ENCODE peak calls at places on chromosomes 2 and 18, in seven cellular contexts. T is HepG2, W is suprapubic skin, H is HCT116, L is A549, Y is uterus, M is stomach. F is an unnamed sample.

GRCh38 chr2:237743561-237744269 is 54.9 kb upstream of the RBM44 start:
- DNase-seq in Y (no peak), W (no peak), T (peak), M (no peak), H (no peak), L (peak), F (peak)

GRCh38 chr2:120856421-120856862 is 120.8 kb downstream of the GLI2 start:
- DNase-seq in L (no peak), M (no peak), W (peak), H (no peak), Y (peak), T (no peak), F (no peak)

GRCh38 chr2:111938392-111938791 is 40.0 kb downstream of the MERTK start:
- DNase-seq in H (no peak), Y (no peak), W (no peak), T (no peak), L (no peak), M (no peak), F (no peak)

GRCh38 chr2:219612605-219613286 is 14.7 kb upstream of the SLC4A3 start:
- DNase-seq in M (peak), H (no peak), L (no peak), W (no peak), T (no peak), Y (no peak), F (no peak)

GRCh38 chr2:37631292-37631691 is 40.1 kb downstream of the CDC42EP3 start:
- DNase-seq in W (no peak), H (no peak), T (no peak), L (no peak), M (no peak), Y (no peak), F (no peak)

GRCh38 chr18:63969965-63970802 is at the start of gene SERPINB8:
- DNase-seq in L (peak), T (peak), M (peak), H (peak), Y (peak), W (peak), F (peak)

GRCh38 chr2:191051825-191052778 is 38.1 kb upstream of the STAT1 start:
- DNase-seq in H (peak), L (no peak), T (peak), W (no peak), Y (no peak), M (no peak), F (no peak)

GRCh38 chr2:225598922-225599321 is 199.4 kb downstream of the NYAP2 start:
- DNase-seq in Y (no peak), H (no peak), M (no peak), W (no peak), L (no peak), T (no peak), F (no peak)

GRCh38 chr2:46333912-46334311 is 36.7 kb downstream of the EPAS1 start:
- DNase-seq in H (no peak), W (no peak), L (peak), Y (no peak), T (no peak), M (no peak), F (no peak)

GRCh38 chr2:71545572-71546274 is 92.4 kb downstream of the DYSF start:
- DNase-seq in H (peak), M (no peak), L (peak), T (peak), W (peak), Y (peak), F (peak)

DNA sequence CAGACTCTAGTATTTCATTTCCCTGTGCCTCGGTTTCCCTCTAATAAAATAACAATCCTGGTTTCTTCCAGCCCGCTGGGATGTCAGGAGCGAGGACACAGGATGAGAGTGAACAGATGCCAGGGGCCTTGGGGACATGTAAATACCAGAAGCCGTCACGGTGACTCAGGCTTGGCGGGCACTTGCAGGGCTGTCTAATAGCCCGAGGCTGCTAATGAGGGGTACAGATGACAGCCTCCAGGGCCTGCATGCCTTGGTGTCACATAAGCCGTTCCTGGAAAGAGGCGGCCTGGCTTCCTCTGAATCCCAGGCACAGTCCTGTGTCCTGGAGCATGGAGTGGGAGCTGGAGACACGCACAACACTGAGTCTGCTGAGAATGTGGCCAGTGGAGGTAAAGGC is 28.2 kb downstream of the HS1BP3 start:
- DNase-seq in Y (peak), T (no peak), M (no peak), H (no peak), W (peak), L (no peak), F (no peak)
- TF ChIP-seq POLR2A in Y (no peak), T (no peak), M (no peak), H (no peak), W (no peak), L (no peak), F (no peak)

DNA sequence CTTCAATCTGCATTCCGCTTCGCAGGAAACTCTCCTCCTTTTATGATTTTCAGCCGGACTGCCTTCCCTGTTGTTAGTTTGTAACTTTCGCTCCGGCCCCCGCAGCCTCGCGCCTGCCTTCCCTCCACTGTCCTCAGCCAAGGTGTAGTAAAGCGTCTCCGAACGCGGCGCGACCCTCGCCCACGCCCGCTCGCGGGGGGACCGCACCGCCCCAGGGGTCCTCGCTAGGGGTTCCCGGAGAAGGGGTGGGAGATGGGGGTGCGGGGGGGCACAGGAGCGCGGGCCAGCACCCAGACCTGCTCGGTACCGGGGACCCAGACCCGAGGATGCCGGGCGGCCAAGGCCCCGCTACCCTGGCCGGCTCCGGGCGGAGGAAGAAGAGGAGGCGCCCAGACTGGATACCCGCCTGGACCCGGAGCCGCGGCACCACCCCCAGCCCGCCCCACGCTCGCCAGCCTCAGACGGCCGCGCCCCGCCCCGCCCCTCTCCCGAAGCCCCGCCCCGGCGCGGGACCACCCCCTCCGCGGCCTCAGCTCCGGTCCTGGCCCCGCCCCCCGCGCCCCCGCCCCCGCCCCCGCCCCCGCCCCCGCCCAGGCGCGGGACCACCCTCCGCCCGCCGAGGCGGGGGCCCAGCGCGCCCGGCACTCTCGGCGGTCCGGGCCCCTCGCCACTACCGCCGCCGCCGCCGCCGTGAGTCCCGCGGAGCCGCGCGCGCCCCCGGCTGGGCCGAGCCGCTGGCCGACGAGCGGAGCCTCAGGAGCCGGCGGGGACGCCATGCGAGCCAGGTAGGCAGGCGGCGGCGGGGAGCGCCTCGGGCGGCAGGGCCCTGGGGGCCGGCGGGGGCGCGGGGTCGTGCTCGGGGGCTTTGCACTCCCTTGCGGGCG is at the start of gene SH3BP4:
- DNase-seq in W (peak), H (no peak), M (peak), Y (peak), L (peak), T (peak), F (peak)
- TF ChIP-seq POLR2A in W (no peak), H (no peak), M (no peak), Y (peak), L (no peak), T (peak), F (peak)

GRCh38 chr2:207163815-207164747 is 1.7 kb downstream of the KLF7 start:
- DNase-seq in W (peak), M (peak), Y (peak), T (peak), L (peak), H (no peak), F (no peak)
- TF ChIP-seq POLR2A in W (no peak), M (no peak), Y (no peak), T (no peak), L (no peak), H (no peak), F (no peak)

GRCh38 chr18:837922-838321 is 25.9 kb upstream of the YES1 start:
- DNase-seq in T (no peak), L (no peak), M (no peak), Y (no peak), W (no peak), H (no peak), F (no peak)

GRCh38 chr18:840080-840408 is 28.0 kb upstream of the YES1 start:
- DNase-seq in Y (no peak), H (no peak), W (no peak), L (no peak), M (no peak), T (no peak), F (no peak)

GRCh38 chr18:839224-840079 is 27.4 kb upstream of the YES1 start:
- DNase-seq in W (peak), Y (peak), H (peak), M (peak), T (peak), L (peak), F (peak)

GRCh38 chr18:845152-845819 is 33.2 kb upstream of the YES1 start:
- DNase-seq in W (no peak), Y (peak), L (peak), H (peak), M (no peak), T (peak), F (peak)

DNA sequence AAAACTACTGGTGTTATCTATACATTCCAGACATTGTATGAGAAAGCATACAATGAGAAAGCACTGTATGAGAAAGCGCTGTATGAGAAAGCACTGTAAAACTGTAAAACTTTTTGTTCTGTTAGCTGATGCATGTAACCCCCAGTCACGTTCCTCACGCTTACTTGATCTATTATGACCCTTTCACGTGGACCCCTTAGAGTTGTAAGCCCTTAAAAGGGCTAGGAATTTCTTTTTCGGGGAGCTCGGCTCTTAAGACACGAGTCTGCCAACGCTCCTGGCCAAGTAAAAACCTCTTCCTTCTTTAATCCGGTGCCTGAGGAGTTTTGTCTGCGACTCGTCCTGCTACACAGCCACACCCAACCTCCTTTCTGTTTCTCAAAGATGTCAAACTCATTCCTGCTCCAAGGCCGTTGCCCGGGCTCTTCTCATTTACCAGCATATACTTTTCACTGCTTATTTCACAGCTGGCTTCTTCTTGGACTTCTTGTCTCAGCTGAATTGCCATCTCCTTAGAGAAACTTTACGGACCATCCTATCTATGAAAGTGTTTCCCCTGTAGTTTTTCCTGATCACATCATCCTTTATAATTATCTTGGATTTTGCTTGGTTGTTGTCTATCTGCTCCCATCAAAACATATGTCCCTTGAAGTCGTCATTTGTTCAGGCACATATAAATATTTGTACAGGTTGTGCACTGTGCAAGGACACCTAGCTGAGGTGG is 29.8 kb upstream of the YES1 start:
- DNase-seq in Y (no peak), T (no peak), L (no peak), W (no peak), H (no peak), M (no peak), F (no peak)
- TF ChIP-seq POLR2A in Y (no peak), T (no peak), L (no peak), W (no peak), H (no peak), M (no peak), F (no peak)

DNA sequence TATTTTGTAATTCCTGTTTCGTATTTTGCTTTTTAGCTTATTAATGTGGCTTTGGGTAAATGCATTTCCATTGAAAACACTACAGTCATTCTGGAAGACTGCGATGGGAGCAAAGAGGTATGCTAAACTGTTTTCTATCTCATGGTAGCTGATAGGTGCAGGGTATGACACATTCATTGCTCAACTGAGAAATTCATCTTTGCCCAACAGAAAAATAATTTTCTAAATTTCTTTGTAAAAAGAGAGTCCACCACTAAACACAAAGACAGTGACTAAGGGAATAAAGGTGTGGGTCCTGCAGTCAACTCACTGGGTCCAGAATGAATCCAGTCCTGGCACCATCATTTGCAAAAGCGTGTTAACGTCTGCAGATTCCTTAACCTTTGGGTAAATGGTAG is 19.9 kb downstream of the ERMN start:
- DNase-seq in Y (no peak), M (no peak), T (no peak), H (no peak), L (no peak), W (no peak), F (no peak)
- TF ChIP-seq POLR2A in Y (no peak), M (no peak), T (no peak), H (no peak), L (no peak), W (no peak), F (no peak)

DNA sequence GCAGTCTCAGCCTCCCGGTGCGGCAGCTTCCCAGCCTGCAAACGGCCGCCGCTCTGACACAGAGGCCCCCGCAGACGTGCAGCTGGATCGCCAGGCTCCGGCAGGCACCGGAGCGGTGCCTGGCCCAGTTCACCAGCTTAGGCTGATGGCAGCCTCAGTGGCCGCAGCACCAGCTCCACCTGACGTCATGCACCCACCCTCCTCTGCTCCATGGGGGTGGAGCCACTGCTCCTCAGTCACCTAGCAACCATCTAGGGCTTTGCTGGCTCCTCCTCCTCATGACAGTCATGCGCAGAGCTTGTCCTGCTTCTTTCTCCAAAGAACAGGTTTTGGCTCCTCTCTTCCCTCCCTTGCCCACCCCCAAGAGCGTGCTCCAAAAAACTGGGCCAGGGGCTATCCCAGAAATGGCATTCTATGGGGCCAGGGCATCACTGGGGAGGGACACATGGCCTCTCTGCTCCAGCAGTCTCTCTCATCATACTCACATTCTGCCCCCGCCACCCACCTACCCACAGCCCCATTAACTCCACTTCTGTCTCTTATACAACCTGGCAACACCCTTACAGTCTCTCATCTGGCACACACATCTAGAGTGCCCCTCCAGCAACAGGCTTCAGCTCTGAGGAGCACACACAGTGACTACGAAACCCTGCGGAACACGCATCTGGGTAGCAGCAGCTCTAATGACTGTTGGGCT is 5.5 kb downstream of the DCTN1 start:
- DNase-seq in H (no peak), Y (peak), W (no peak), M (peak), L (no peak), T (no peak), F (no peak)
- TF ChIP-seq POLR2A in H (no peak), Y (no peak), W (no peak), M (no peak), L (no peak), T (no peak), F (no peak)

DNA sequence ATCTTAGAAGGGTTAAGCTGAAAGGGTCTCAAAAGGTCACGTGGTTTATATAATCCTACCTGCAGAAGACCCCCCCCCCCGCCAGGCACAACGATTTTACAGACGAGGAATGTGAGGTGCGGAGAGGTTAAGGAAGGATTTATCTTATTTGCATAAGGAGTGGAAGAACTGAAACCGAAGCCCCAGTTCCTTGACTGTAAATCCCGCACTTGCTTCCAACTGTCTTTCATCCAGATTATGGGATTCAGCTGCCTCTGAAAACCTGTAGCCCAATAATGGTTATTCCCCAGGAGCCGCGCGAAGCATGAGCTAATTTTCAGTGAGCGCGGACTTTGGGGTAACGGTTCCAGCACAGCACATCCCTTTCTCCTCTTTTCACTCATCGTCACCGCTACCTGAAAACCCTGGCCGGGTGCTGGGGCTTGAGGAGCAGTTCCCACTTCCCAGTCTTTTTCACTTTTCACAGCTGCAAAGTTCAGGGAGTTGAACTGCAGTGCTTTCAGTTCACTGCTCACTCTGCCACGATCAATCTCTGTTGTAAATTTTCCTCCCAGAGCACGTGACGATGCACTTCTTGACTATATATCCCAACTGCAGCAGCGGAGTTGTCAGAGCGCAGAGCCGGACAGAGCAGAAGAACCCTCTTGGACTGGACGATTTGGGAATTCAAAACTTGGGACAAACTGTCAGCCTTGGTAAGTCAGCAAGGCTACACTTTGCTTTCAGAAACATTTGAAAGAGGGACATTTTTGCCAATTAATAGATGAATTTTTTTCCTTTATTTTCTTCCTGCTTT is at the start of gene KCNE4:
- DNase-seq in L (no peak), W (no peak), H (no peak), Y (peak), T (no peak), M (peak), F (no peak)
- TF ChIP-seq POLR2A in L (no peak), W (peak), H (no peak), Y (peak), T (no peak), M (no peak), F (no peak)

GRCh38 chr2:172373761-172374160 is 53.6 kb upstream of the ITGA6 start:
- DNase-seq in Y (no peak), W (no peak), T (no peak), L (no peak), H (no peak), M (no peak), F (no peak)

GRCh38 chr2:172375247-172375646 is 52.1 kb upstream of the ITGA6 start:
- DNase-seq in Y (no peak), M (no peak), L (no peak), H (no peak), T (no peak), W (no peak), F (no peak)

GRCh38 chr2:172376505-172377125 is 50.8 kb upstream of the ITGA6 start:
- DNase-seq in W (no peak), T (no peak), Y (no peak), H (no peak), L (no peak), M (peak), F (no peak)

GRCh38 chr2:172373076-172373475 is 54.3 kb upstream of the ITGA6 start:
- DNase-seq in W (no peak), T (no peak), Y (no peak), H (no peak), M (no peak), L (no peak), F (no peak)

GRCh38 chr2:172374318-172375240 is 52.8 kb upstream of the ITGA6 start:
- DNase-seq in T (no peak), H (no peak), W (no peak), M (no peak), Y (no peak), L (no peak), F (no peak)
- TF ChIP-seq POLR2A in T (no peak), H (no peak), W (no peak), M (no peak), Y (no peak), L (no peak), F (no peak)

GRCh38 chr2:177221534-177221933 is 8.9 kb downstream of the HNRNPA3 start:
- DNase-seq in L (no peak), W (no peak), T (no peak), M (no peak), H (no peak), Y (no peak), F (no peak)
- TF ChIP-seq POLR2A in L (no peak), W (no peak), T (no peak), M (no peak), H (no peak), Y (no peak), F (no peak)

F was measured in H54.